ENCODE peak calls at places on chromosomes 3 and 15, in four cellular contexts. C, J, D and Z are unnamed samples.
A peak's percentile ranks its signal among the peaks of the same experiment; 100 is the strongest.

GRCh38 chr3:25679166-25679565 is 14.5 kb upstream of the TOP2B start:
- DNase-seq in J (no peak), D (no peak), C (no peak), Z (no peak)

GRCh38 chr15:25641762-25642161 is 202.9 kb upstream of the UBE3A start:
- DNase-seq in C (no peak), J (no peak), D (no peak), Z (no peak)

GRCh38 chr3:126398423-126399347 is 4.0 kb downstream of the CFAP100 start:
- DNase-seq in J (no peak), C (no peak), D (no peak), Z (no peak)

GRCh38 chr15:72796515-72797337 is 13.2 kb upstream of the ADPGK start:
- DNase-seq in J (peak; percentile 56), C (peak; percentile 9), D (peak; percentile 69), Z (peak; percentile 43)

GRCh38 chr3:122533931-122534334 is 19.2 kb upstream of the KPNA1 start:
- DNase-seq in C (peak; percentile 25), D (no peak), J (peak; percentile 96), Z (peak; percentile 23)

GRCh38 chr3:184016820-184017671 is 638 bp downstream of the ABCC5 start:
- DNase-seq in J (peak; percentile 67), C (peak; percentile 68), D (peak; percentile 73), Z (peak; percentile 64)

GRCh38 chr15:44296625-44297524 is 8.4 kb downstream of the GOLM2 start:
- DNase-seq in C (peak; percentile 84), J (peak; percentile 72), D (no peak), Z (peak; percentile 60)

GRCh38 chr15:29473621-29474105 is 204.0 kb upstream of the NSMCE3 start:
- DNase-seq in J (no peak), D (no peak), C (no peak), Z (no peak)

GRCh38 chr15:49096090-49096750 is 50.0 kb upstream of the SECISBP2L start:
- DNase-seq in J (no peak), C (no peak), D (no peak), Z (peak; percentile 79)

GRCh38 chr3:15356186-15356585 is 23.8 kb upstream of the SH3BP5 start:
- DNase-seq in D (no peak), J (no peak), C (no peak), Z (no peak)

GRCh38 chr3:89179355-89179997 is 72.1 kb downstream of the EPHA3 start:
- DNase-seq in C (no peak), D (no peak), J (no peak), Z (no peak)

GRCh38 chr3:102225407-102226132 is 209.2 kb upstream of the ZPLD1 start:
- DNase-seq in C (peak; percentile 92), J (peak; percentile 85), D (no peak), Z (peak; percentile 78)

GRCh38 chr3:83738202-83738601 is 1220.6 kb upstream of the CADM2 start:
- DNase-seq in D (no peak), C (no peak), J (no peak), Z (no peak)

GRCh38 chr3:47932431-47932830 is 83.8 kb downstream of the MAP4 start:
- DNase-seq in J (peak; percentile 34), D (no peak), C (no peak), Z (no peak)

GRCh38 chr3:150393745-150394144 is 14.4 kb upstream of the TSC22D2 start:
- DNase-seq in J (no peak), C (no peak), D (no peak), Z (no peak)

GRCh38 chr3:130707914-130708601 is 38.6 kb downstream of the PIK3R4 start:
- DNase-seq in C (no peak), J (no peak), D (no peak), Z (no peak)

GRCh38 chr3:57298041-57298440 is 5.6 kb upstream of the ASB14 start:
- DNase-seq in D (no peak), C (peak; percentile 37), J (peak; percentile 73), Z (peak; percentile 6)

GRCh38 chr3:45554001-45554691 is 40.4 kb upstream of the LIMD1 start:
- DNase-seq in D (no peak), C (no peak), J (peak; percentile 27), Z (no peak)

GRCh38 chr15:94600496-94600895 is 369.1 kb downstream of the MCTP2 start:
- DNase-seq in J (no peak), C (no peak), D (no peak), Z (no peak)

GRCh38 chr3:141452045-141452444 is 34.8 kb upstream of the RASA2 start:
- DNase-seq in J (peak; percentile 73), C (peak; percentile 63), D (no peak), Z (peak; percentile 74)

GRCh38 chr15:52093539-52094502 is 18.8 kb downstream of the BCL2L10 start:
- DNase-seq in C (peak; percentile 82), D (peak; percentile 62), J (peak; percentile 96), Z (no peak)

GRCh38 chr15:90400759-90401314 is 12.8 kb downstream of the IQGAP1 start:
- DNase-seq in J (peak; percentile 95), D (no peak), C (peak; percentile 98), Z (peak; percentile 93)

GRCh38 chr3:192409838-192410683 is 317.3 kb downstream of the FGF12 start:
- DNase-seq in J (no peak), C (no peak), D (no peak), Z (no peak)

GRCh38 chr3:71062920-71063767 is 520.4 kb downstream of the FOXP1 start:
- DNase-seq in C (peak; percentile 43), J (peak; percentile 79), D (no peak), Z (peak; percentile 58)

GRCh38 chr3:66572938-66573710 is 72.3 kb upstream of the LRIG1 start:
- DNase-seq in J (peak; percentile 14), D (no peak), C (peak; percentile 8), Z (no peak)

GRCh38 chr15:67883228-67883773 is 43.5 kb upstream of the RNU6-1 start:
- DNase-seq in J (no peak), C (no peak), D (no peak), Z (no peak)

GRCh38 chr3:49005998-49006397 is 1.2 kb upstream of the WDR6 start:
- DNase-seq in C (no peak), D (no peak), J (no peak), Z (no peak)

GRCh38 chr3:127817331-127817821 is 4.9 kb downstream of the MGLL start:
- DNase-seq in C (peak; percentile 81), J (peak; percentile 94), D (no peak), Z (peak; percentile 90)

GRCh38 chr15:35479423-35479822 is 66.5 kb downstream of the DPH6 start:
- DNase-seq in C (no peak), D (no peak), J (no peak), Z (peak; percentile 14)

GRCh38 chr15:86568378-86568777 is 488.7 kb downstream of the AGBL1 start:
- DNase-seq in C (no peak), J (no peak), D (no peak), Z (no peak)

GRCh38 chr3:149009732-149010131 is 18.4 kb downstream of the GYG1 start:
- DNase-seq in C (no peak), D (no peak), J (peak; percentile 58), Z (peak; percentile 70)

GRCh38 chr3:31091748-31092147 is 197.3 kb upstream of the GADL1 start:
- DNase-seq in C (no peak), J (no peak), D (no peak), Z (no peak)

GRCh38 chr3:141313091-141313683 is 55.1 kb upstream of the ZBTB38 start:
- DNase-seq in D (no peak), C (no peak), J (no peak), Z (no peak)

GRCh38 chr3:76369170-76369569 is 583.8 kb upstream of the ZNF717 start:
- DNase-seq in C (peak; percentile 11), D (no peak), J (peak; percentile 68), Z (no peak)

GRCh38 chr3:127964053-127964452 is 49.0 kb downstream of the KBTBD12 start:
- DNase-seq in C (no peak), J (no peak), D (no peak), Z (no peak)

GRCh38 chr15:100913961-100914360 is 5.2 kb upstream of the LRRK1 start:
- DNase-seq in J (no peak), D (no peak), C (no peak), Z (no peak)